ENCODE peak calls at places on chromosomes 6 and 20, in ten cellular contexts. N is gastrocnemius medialis; R is CD8-positive, alpha-beta T cell; I is fibroblast of lung; O is lower lobe of right lung; T is H1; E is left ventricle myocardium inferior; Z is neural progenitor cell; L is A673; D is mesendoderm. S is an unnamed sample.

GRCh38 chr20:45218133-45218532 is 3.0 kb upstream of the SEMG2 start:
- DNase-seq in O (no peak), T (no peak), R (no peak), L (no peak), D (no peak), Z (no peak), N (no peak), I (no peak), E (no peak), S (no peak)

GRCh38 chr6:5979650-5980427 is 26.9 kb downstream of the NRN1 start:
- DNase-seq in O (no peak), I (no peak), E (no peak), N (peak; percentile 35), D (no peak), L (no peak), R (no peak), T (no peak), Z (no peak), S (no peak)

GRCh38 chr20:61176874-61177273 is 75.2 kb upstream of the CDH4 start:
- DNase-seq in N (no peak), I (no peak), O (no peak), L (peak; percentile 57), T (no peak), D (no peak), R (no peak), Z (no peak), E (no peak), S (no peak)

GRCh38 chr6:134689177-134689576 is 260.7 kb downstream of the ALDH8A1 start:
- DNase-seq in I (no peak), T (no peak), O (no peak), R (no peak), E (peak; percentile 20), Z (no peak), L (no peak), D (no peak), N (peak; percentile 20), S (no peak)

GRCh38 chr20:19026901-19027644 is 185.4 kb upstream of the SLC24A3 start:
- DNase-seq in R (no peak), I (no peak), D (peak; percentile 34), E (no peak), O (no peak), T (no peak), Z (peak; percentile 2), N (no peak), L (no peak), S (no peak)

GRCh38 chr6:6583836-6584235 is 4.7 kb upstream of the LY86 start:
- DNase-seq in D (no peak), N (no peak), R (no peak), E (no peak), O (no peak), I (no peak), Z (no peak), T (no peak), L (peak; percentile 37), S (no peak)

GRCh38 chr6:166598441-166599138 is 12.1 kb upstream of the RAMACL start:
- DNase-seq in D (no peak), N (peak; percentile 46), O (no peak), I (peak; percentile 96), E (peak; percentile 51), Z (no peak), T (no peak), L (no peak), R (no peak), S (no peak)

GRCh38 chr6:39865011-39865888 is 69.0 kb downstream of the MOCS1 start:
- DNase-seq in N (peak; percentile 69), E (peak; percentile 67), T (peak; percentile 13), D (peak; percentile 87), O (peak; percentile 72), L (peak; percentile 81), I (peak; percentile 57), R (peak; percentile 32), Z (peak; percentile 81), S (no peak)

GRCh38 chr20:7193681-7194080 is 426.2 kb downstream of the BMP2 start:
- DNase-seq in L (no peak), O (no peak), R (no peak), T (no peak), Z (no peak), E (no peak), N (no peak), D (peak; percentile 3), I (no peak), S (no peak)

GRCh38 chr6:155248021-155249001 is 15.5 kb upstream of the CLDN20 start:
- DNase-seq in L (peak; percentile 61), Z (peak; percentile 74), O (peak; percentile 80), I (peak; percentile 80), N (no peak), E (no peak), D (peak; percentile 70), R (no peak), T (no peak), S (no peak)

GRCh38 chr6:155253337-155253736 is 10.5 kb upstream of the CLDN20 start:
- DNase-seq in O (no peak), T (no peak), R (no peak), E (no peak), D (peak; percentile 63), N (peak; percentile 45), L (no peak), Z (no peak), I (no peak), S (no peak)

GRCh38 chr6:155252581-155252980 is 11.2 kb upstream of the CLDN20 start:
- DNase-seq in L (no peak), D (no peak), E (no peak), N (no peak), Z (no peak), R (no peak), T (no peak), O (no peak), I (no peak), S (no peak)

GRCh38 chr6:155247618-155248017 is 16.2 kb upstream of the CLDN20 start:
- DNase-seq in D (peak; percentile 33), Z (no peak), I (peak; percentile 37), R (no peak), T (no peak), N (no peak), L (no peak), O (no peak), E (no peak), S (no peak)

GRCh38 chr6:155250701-155251381 is 13.0 kb upstream of the CLDN20 start:
- DNase-seq in Z (no peak), R (no peak), E (no peak), O (no peak), N (no peak), I (no peak), T (no peak), L (no peak), D (no peak), S (no peak)
- H3K36me3 ChIP-seq in Z (peaks cover 6% of the 10 kb centered on the region), R (peaks cover 5% of the 10 kb centered on the region), E (peaks cover 33% of the 10 kb centered on the region), O (peaks cover 48% of the 10 kb centered on the region), N (no peaks in the 10 kb centered on the region), I (peaks cover 13% of the 10 kb centered on the region), T (peaks cover 36% of the 10 kb centered on the region), L (peaks cover 12% of the 10 kb centered on the region), D (peaks cover 2% of the 10 kb centered on the region), S (no peaks in the 10 kb centered on the region)

DNA sequence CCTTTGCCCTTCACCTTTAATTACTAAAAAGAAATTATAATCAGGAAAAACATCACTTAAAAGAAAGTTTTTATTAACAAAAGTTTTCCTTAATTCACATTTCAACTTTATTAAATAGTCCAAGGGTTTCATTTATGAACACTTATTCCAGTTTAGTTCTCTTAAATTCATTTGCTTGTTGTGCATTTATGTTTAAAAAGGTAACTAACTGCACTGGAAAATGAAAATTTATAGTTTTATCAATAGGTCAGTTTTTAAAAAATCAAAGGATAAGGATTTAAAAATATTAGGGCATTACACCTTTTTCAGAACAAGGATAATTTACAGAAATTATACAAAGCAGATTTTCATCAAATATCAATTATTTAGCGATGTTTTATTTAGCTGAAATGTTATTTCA is 958 bp upstream of the ATP5F1E start:
- DNase-seq in E (no peak), L (no peak), O (no peak), D (no peak), T (no peak), Z (no peak), R (no peak), N (no peak), I (no peak), S (no peak)
- H3K36me3 ChIP-seq in E (peaks cover 68% of the 10 kb centered on the region), L (peaks cover 74% of the 10 kb centered on the region), O (peaks cover 63% of the 10 kb centered on the region), D (peaks cover 6% of the 10 kb centered on the region), T (peaks cover 29% of the 10 kb centered on the region), Z (peaks cover 11% of the 10 kb centered on the region), R (peaks cover 27% of the 10 kb centered on the region), N (no peaks in the 10 kb centered on the region), I (peaks cover 2% of the 10 kb centered on the region), S (peaks cover 69% of the 10 kb centered on the region)

GRCh38 chr6:42938428-42938796 is 9.1 kb downstream of the CNPY3 start:
- DNase-seq in D (no peak), E (no peak), L (no peak), I (no peak), R (no peak), Z (no peak), O (no peak), T (no peak), N (no peak), S (no peak)
- H3K36me3 ChIP-seq in D (peaks cover 6% of the 10 kb centered on the region), E (peaks cover 54% of the 10 kb centered on the region), L (peaks cover 35% of the 10 kb centered on the region), I (peaks cover 17% of the 10 kb centered on the region), R (peaks cover 50% of the 10 kb centered on the region), Z (no peaks in the 10 kb centered on the region), O (peaks cover 70% of the 10 kb centered on the region), T (peaks cover 22% of the 10 kb centered on the region), N (no peaks in the 10 kb centered on the region), S (peaks cover 31% of the 10 kb centered on the region)

GRCh38 chr20:50127587-50128519 is 14.9 kb upstream of the UBE2V1 start:
- DNase-seq in L (no peak), E (no peak), T (no peak), I (no peak), N (peak; percentile 77), Z (no peak), D (no peak), R (no peak), O (no peak), S (no peak)
- H3K36me3 ChIP-seq in L (peaks cover 55% of the 10 kb centered on the region), E (peaks cover 70% of the 10 kb centered on the region), T (peaks cover 6% of the 10 kb centered on the region), I (peaks cover 36% of the 10 kb centered on the region), N (no peaks in the 10 kb centered on the region), Z (no peaks in the 10 kb centered on the region), D (peaks cover 23% of the 10 kb centered on the region), R (peaks cover 55% of the 10 kb centered on the region), O (peaks cover 93% of the 10 kb centered on the region), S (peaks cover 33% of the 10 kb centered on the region)

GRCh38 chr6:89667872-89668556 is 29.5 kb upstream of the LYRM2 start:
- DNase-seq in R (no peak), T (no peak), D (peak; percentile 94), Z (no peak), O (no peak), I (peak; percentile 40), E (no peak), N (no peak), L (peak; percentile 93), S (no peak)
- H3K36me3 ChIP-seq in R (peaks cover 41% of the 10 kb centered on the region), T (peaks cover 61% of the 10 kb centered on the region), D (peaks cover 9% of the 10 kb centered on the region), Z (peaks cover 24% of the 10 kb centered on the region), O (peaks cover 89% of the 10 kb centered on the region), I (peaks cover 7% of the 10 kb centered on the region), E (peaks cover 76% of the 10 kb centered on the region), N (no peaks in the 10 kb centered on the region), L (peaks cover 55% of the 10 kb centered on the region), S (peaks cover 18% of the 10 kb centered on the region)

DNA sequence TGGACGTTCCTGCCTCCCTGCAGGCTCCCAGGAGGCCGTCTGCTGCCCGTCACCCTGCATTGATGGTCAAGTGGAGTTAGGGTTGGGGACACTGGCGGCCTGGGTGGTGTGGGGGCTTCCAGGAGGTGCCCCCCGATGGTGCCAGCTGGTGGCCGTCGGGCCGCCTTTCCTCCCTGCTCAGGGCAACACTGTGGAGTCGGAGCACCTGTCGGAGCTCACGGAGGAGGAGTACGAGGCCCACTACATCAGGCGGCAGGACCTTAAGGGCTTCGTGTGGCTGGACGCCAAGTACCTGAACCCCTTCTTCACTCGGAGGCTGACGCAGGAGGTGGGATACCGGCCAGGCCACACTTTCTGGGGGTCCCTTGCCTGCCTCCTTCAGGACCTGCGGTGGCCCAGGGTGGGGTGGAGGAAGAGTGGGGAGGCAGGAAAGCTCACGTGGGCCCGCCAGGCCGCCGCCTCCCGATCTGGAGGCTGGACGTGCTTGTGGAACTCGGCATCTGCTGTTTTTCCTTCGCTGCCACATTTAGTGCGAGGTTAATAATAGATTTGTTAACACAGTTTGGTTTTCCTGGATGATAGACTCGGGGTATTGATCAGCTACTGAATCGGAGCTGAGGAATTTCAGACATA is 28.6 kb downstream of the SPATA2 start:
- DNase-seq in I (no peak), Z (no peak), D (no peak), E (no peak), L (no peak), T (no peak), N (no peak), R (no peak), O (no peak), S (no peak)
- H3K36me3 ChIP-seq in I (peaks cover 10% of the 10 kb centered on the region), Z (no peaks in the 10 kb centered on the region), D (no peaks in the 10 kb centered on the region), E (peaks cover 41% of the 10 kb centered on the region), L (no peaks in the 10 kb centered on the region), T (no peaks in the 10 kb centered on the region), N (no peaks in the 10 kb centered on the region), R (peaks cover 20% of the 10 kb centered on the region), O (peaks cover 65% of the 10 kb centered on the region), S (peaks cover 20% of the 10 kb centered on the region)

S was measured in esophagus squamous epithelium.